ENCODE peak calls at places on chromosomes 4 and X, in seven cellular contexts. One of them, this sample, is unnamed. For H3K4me1, the result is how much of the 10 kb centered on the place peaks cover.

GRCh38 chrX:48972214-48973164 is 845 bp upstream of the KCND1 start:
- DNase-seq in stomach: peak
- DNase-seq in mucosa of descending colon: no peak
- DNase-seq in tibial nerve: peak
- DNase-seq in tibial artery: peak
- DNase-seq in pancreas: no peak
- DNase-seq in breast epithelium: no peak
- DNase-seq in this sample: peak

GRCh38 chr4:38125816-38126215 is 165.6 kb downstream of the PTTG2 start:
- DNase-seq in stomach: no peak
- DNase-seq in mucosa of descending colon: no peak
- DNase-seq in tibial nerve: no peak
- DNase-seq in tibial artery: no peak
- DNase-seq in pancreas: no peak
- DNase-seq in breast epithelium: no peak
- DNase-seq in this sample: no peak

GRCh38 chrX:150268839-150269238 is 94.3 kb upstream of the MAMLD1 start:
- DNase-seq in stomach: no peak
- DNase-seq in mucosa of descending colon: no peak
- DNase-seq in tibial nerve: no peak
- DNase-seq in tibial artery: no peak
- DNase-seq in pancreas: no peak
- DNase-seq in breast epithelium: no peak
- DNase-seq in this sample: no peak

GRCh38 chr4:12703076-12703475 is 781.1 kb downstream of the RAB28 start:
- DNase-seq in stomach: no peak
- DNase-seq in mucosa of descending colon: no peak
- DNase-seq in tibial nerve: no peak
- DNase-seq in tibial artery: no peak
- DNase-seq in pancreas: no peak
- DNase-seq in breast epithelium: no peak
- DNase-seq in this sample: no peak

GRCh38 chr4:186170966-186171365 is 20.4 kb upstream of the CYP4V2 start:
- DNase-seq in stomach: no peak
- DNase-seq in mucosa of descending colon: no peak
- DNase-seq in tibial nerve: no peak
- DNase-seq in tibial artery: no peak
- DNase-seq in pancreas: no peak
- DNase-seq in breast epithelium: no peak
- DNase-seq in this sample: no peak

GRCh38 chr4:73864365-73864764 is 4.8 kb upstream of the CXCL1 start:
- DNase-seq in stomach: peak
- DNase-seq in mucosa of descending colon: no peak
- DNase-seq in tibial nerve: no peak
- DNase-seq in tibial artery: no peak
- DNase-seq in pancreas: no peak
- DNase-seq in breast epithelium: no peak
- DNase-seq in this sample: no peak

GRCh38 chr4:718460-718859 is 12.8 kb downstream of the PCGF3 start:
- DNase-seq in stomach: no peak
- DNase-seq in mucosa of descending colon: no peak
- DNase-seq in tibial nerve: no peak
- DNase-seq in tibial artery: no peak
- DNase-seq in pancreas: peak
- DNase-seq in breast epithelium: no peak
- DNase-seq in this sample: no peak

GRCh38 chr4:107011312-107011711 is 24.8 kb downstream of the DKK2 start:
- DNase-seq in stomach: no peak
- DNase-seq in mucosa of descending colon: no peak
- DNase-seq in tibial nerve: no peak
- DNase-seq in tibial artery: no peak
- DNase-seq in pancreas: no peak
- DNase-seq in breast epithelium: no peak
- DNase-seq in this sample: peak

GRCh38 chr4:44722001-44722400 is 4.4 kb downstream of the GNPDA2 start:
- DNase-seq in stomach: no peak
- DNase-seq in mucosa of descending colon: no peak
- DNase-seq in tibial nerve: no peak
- DNase-seq in tibial artery: no peak
- DNase-seq in pancreas: no peak
- DNase-seq in breast epithelium: no peak
- DNase-seq in this sample: no peak

DNA sequence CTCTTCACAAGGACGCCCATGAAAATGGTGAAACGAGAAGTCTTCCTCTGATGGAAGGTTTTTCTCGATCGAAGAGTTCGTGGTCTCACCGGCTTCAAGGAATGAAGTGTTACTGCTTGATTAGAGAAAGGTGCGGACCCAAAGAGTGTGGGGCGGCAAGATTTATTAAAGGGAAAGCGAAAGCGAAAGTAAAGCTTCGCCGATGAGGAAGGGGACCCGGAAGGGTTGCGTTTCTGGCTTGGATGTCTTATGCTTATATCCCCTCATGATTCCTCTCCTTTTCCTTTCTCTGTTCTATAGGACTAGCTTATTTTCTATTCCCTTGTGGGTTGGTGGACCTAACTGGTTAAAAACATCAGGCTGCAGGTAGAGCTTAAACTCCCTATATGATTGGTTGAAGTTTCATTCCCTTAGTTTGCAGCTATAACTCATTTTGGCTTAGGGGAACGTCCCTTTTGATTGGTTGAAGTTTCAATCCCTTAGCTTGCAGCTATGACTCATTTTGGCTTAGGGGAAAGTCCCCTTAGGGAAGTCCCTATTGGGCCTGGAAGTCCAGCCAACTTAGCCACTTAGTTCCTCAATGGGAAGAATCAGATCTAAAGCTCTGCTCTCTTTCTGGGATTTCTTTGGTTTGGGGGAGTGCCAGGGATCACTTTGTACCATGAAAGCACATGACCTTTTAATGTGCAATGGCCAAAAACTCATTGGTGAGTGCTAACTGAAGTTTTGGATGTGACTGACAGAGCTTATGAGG is 1025.0 kb upstream of the PCDH10 start:
- DNase-seq in stomach: peak
- DNase-seq in mucosa of descending colon: no peak
- DNase-seq in tibial nerve: no peak
- DNase-seq in tibial artery: no peak
- DNase-seq in pancreas: no peak
- DNase-seq in breast epithelium: no peak
- DNase-seq in this sample: no peak
- H3K4me3 ChIP-seq in stomach: no peak
- H3K4me3 ChIP-seq in mucosa of descending colon: no peak
- H3K4me3 ChIP-seq in tibial nerve: no peak
- H3K4me3 ChIP-seq in tibial artery: no peak
- H3K4me3 ChIP-seq in pancreas: no peak
- H3K4me3 ChIP-seq in breast epithelium: no peak
- H3K4me3 ChIP-seq in this sample: no peak

DNA sequence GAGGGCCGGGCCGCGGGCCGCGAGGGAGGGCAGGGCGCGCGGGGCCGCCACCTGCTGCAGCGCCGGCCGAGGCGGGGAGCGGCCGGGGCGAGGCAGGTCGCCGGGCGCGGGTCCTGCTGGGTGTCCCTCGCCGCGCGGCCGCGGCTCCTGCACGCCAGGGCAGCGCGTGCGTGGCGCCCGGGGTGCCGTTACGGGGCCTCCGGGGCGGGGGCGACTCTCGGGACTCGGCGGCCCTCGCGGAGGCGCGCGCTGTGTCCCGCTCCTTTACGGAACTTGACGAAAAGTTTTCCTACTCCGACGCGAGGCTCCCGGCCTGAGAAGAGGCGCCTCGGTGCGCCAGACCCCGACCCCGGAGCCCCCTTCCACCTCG is 329 bp downstream of the TBC1D14 start:
- DNase-seq in stomach: no peak
- DNase-seq in mucosa of descending colon: peak
- DNase-seq in tibial nerve: no peak
- DNase-seq in tibial artery: no peak
- DNase-seq in pancreas: no peak
- DNase-seq in breast epithelium: no peak
- DNase-seq in this sample: peak
- H3K4me1 ChIP-seq in stomach: under half
- H3K4me1 ChIP-seq in mucosa of descending colon: under half
- H3K4me1 ChIP-seq in tibial nerve: under half
- H3K4me1 ChIP-seq in tibial artery: under half
- H3K4me1 ChIP-seq in pancreas: under half
- H3K4me1 ChIP-seq in breast epithelium: under half
- H3K4me1 ChIP-seq in this sample: under half

DNA sequence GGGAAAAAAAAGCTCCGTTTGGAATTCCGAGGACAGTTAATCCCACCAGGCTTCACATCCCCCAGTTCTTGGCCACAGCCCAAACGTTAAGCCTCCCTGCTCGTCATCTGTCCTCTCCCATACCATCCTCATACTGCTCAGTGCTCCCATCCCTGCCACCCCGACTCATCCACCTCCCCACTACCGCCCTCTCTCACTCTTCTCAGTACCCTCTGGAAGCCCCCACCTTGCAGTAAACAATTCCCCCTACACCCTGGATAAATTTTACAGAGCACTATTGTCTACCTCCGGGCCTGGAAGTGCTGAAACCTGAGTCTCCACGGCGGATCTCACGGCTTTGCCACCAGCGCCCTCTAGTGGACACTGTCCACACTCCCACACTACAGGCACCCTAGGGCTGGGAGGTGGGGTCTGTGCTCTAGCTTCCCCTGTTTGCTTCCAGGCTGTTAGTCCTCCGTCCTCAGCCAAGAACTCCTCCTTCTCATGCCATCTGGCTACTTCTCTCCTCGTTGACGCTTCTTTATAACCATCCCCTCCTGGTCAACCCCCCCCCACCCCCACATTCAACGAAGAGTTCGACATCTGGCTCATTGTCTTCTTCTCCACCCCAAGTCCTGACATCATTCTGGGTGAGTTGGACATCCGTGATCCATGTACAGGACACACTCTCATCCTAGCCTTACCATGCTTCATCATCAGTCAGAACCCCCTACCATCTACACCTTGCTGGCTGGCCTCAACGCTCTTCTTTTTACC is 54.5 kb downstream of the RTL9 start:
- DNase-seq in stomach: peak
- DNase-seq in mucosa of descending colon: peak
- DNase-seq in tibial nerve: peak
- DNase-seq in tibial artery: peak
- DNase-seq in pancreas: peak
- DNase-seq in breast epithelium: peak
- DNase-seq in this sample: peak
- H3K4me3 ChIP-seq in stomach: no peak
- H3K4me3 ChIP-seq in mucosa of descending colon: no peak
- H3K4me3 ChIP-seq in tibial nerve: no peak
- H3K4me3 ChIP-seq in tibial artery: no peak
- H3K4me3 ChIP-seq in pancreas: no peak
- H3K4me3 ChIP-seq in breast epithelium: no peak
- H3K4me3 ChIP-seq in this sample: no peak

GRCh38 chr4:176261481-176261880 is 7.5 kb downstream of the ASB5 start:
- DNase-seq in stomach: no peak
- DNase-seq in mucosa of descending colon: no peak
- DNase-seq in tibial nerve: no peak
- DNase-seq in tibial artery: no peak
- DNase-seq in pancreas: no peak
- DNase-seq in breast epithelium: no peak
- DNase-seq in this sample: peak
- H3K4me1 ChIP-seq in stomach: under half
- H3K4me1 ChIP-seq in mucosa of descending colon: under half
- H3K4me1 ChIP-seq in tibial nerve: under half
- H3K4me1 ChIP-seq in tibial artery: under half
- H3K4me1 ChIP-seq in pancreas: under half
- H3K4me1 ChIP-seq in breast epithelium: under half
- H3K4me1 ChIP-seq in this sample: under half

DNA sequence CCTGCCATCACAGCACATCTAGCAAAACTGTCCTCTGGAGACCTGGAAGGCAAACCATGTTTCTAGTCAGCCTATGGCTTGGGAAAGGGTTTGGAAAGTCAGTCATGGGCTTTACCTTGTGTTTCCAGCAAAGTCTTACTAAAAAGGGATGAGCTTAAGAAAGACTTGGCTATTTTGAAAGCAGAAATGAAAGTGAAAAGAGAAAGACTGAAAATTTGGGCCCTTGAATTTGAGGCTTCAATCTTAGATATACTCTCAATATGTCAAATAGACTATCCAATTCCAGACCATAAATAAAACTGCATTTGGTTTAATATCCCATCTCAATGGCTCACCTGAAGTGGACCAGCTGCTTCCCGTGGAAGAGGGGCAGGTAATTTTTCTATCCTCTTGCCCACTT is 127.9 kb downstream of the ZNF330 start:
- DNase-seq in stomach: no peak
- DNase-seq in mucosa of descending colon: no peak
- DNase-seq in tibial nerve: no peak
- DNase-seq in tibial artery: no peak
- DNase-seq in pancreas: no peak
- DNase-seq in breast epithelium: no peak
- DNase-seq in this sample: no peak
- H3K4me3 ChIP-seq in stomach: no peak
- H3K4me3 ChIP-seq in mucosa of descending colon: no peak
- H3K4me3 ChIP-seq in tibial nerve: no peak
- H3K4me3 ChIP-seq in tibial artery: no peak
- H3K4me3 ChIP-seq in pancreas: no peak
- H3K4me3 ChIP-seq in breast epithelium: no peak
- H3K4me3 ChIP-seq in this sample: no peak